ENCODE peak calls at places on chromosome 13, in seven cellular contexts. C is thoracic aorta; D is CD8-positive, alpha-beta T cell; W is left ventricle myocardium inferior; M is sigmoid colon; Y is adrenal gland; G is breast epithelium. Q is an unnamed sample.
A peak's percentile ranks its signal among the peaks of the same experiment; 100 is the strongest.

GRCh38 chr13:102724923-102725322 is 30.1 kb upstream of the METTL21C start:
- DNase-seq in C (no peak), D (no peak), W (no peak), M (no peak), Y (no peak), G (no peak), Q (no peak)

GRCh38 chr13:28449826-28450773 is 44.8 kb downstream of the FLT1 start:
- DNase-seq in C (no peak), D (no peak), W (no peak), M (no peak), Y (no peak), G (no peak), Q (no peak)

GRCh38 chr13:81058916-81059290 is 718.0 kb upstream of the SPRY2 start:
- DNase-seq in C (no peak), D (no peak), W (no peak), M (no peak), Y (no peak), G (no peak), Q (no peak)

GRCh38 chr13:51230473-51231105 is 8.4 kb downstream of the FAM124A start:
- DNase-seq in C (no peak), D (no peak), W (peak; percentile 65), M (peak; percentile 91), Y (peak; percentile 77), G (no peak), Q (no peak)

GRCh38 chr13:61052175-61052574 is 363.5 kb downstream of the PCDH20 start:
- DNase-seq in C (no peak), D (no peak), W (no peak), M (no peak), Y (no peak), G (no peak), Q (no peak)

GRCh38 chr13:33453911-33454310 is 168.4 kb upstream of the STARD13 start:
- DNase-seq in C (no peak), D (no peak), W (no peak), M (no peak), Y (no peak), G (no peak), Q (no peak)

GRCh38 chr13:111210082-111210481 is 95.0 kb downstream of the ARHGEF7 start:
- DNase-seq in C (no peak), D (no peak), W (no peak), M (no peak), Y (no peak), G (no peak), Q (no peak)

GRCh38 chr13:43126420-43126819 is 103.0 kb downstream of the DNAJC15 start:
- DNase-seq in C (no peak), D (no peak), W (no peak), M (no peak), Y (no peak), G (no peak), Q (no peak)

GRCh38 chr13:90105881-90106496 is 1241.5 kb upstream of the MIR17HG start:
- DNase-seq in C (no peak), D (no peak), W (no peak), M (no peak), Y (no peak), G (no peak), Q (no peak)

GRCh38 chr13:44013666-44014291 is 134.1 kb downstream of the LACC1 start:
- DNase-seq in C (no peak), D (no peak), W (no peak), M (no peak), Y (peak; percentile 16), G (no peak), Q (no peak)

GRCh38 chr13:114154476-114154875 is 22.1 kb upstream of the RASA3 start:
- DNase-seq in C (no peak), D (no peak), W (no peak), M (no peak), Y (no peak), G (no peak), Q (no peak)

GRCh38 chr13:44726214-44726613 is 150.1 kb upstream of the TSC22D1 start:
- DNase-seq in C (no peak), D (no peak), W (no peak), M (no peak), Y (no peak), G (no peak), Q (no peak)

GRCh38 chr13:46315491-46316075 is 71.5 kb downstream of the RUBCNL start:
- DNase-seq in C (no peak), D (no peak), W (no peak), M (no peak), Y (no peak), G (no peak), Q (no peak)

GRCh38 chr13:98977568-98978270 is at the start of gene DOCK9:
- DNase-seq in C (no peak), D (no peak), W (peak; percentile 77), M (peak; percentile 76), Y (peak; percentile 36), G (peak; percentile 60), Q (no peak)

DNA sequence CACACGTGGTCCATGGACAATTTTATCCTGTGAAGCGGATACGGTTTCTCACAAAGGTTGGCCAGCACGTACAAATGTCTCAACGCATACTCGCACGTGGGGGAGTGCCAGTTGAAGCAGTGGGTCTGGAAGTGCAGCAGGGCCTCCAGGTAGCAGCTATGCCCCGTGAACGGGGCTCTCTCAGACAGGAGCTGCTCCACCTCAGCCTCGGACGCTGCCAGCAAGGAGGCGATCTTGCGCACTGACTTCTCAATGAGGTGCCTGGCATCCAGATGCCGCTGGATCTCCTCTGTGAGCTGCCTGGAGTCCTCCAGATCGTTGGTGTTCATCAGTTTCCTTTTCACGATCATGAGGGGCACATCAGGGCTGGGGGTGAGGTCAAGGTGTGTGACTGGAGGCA is 2272.0 kb downstream of the PCDH9 start:
- DNase-seq in C (no peak), D (no peak), W (no peak), M (no peak), Y (no peak), G (no peak), Q (no peak)
- H3K9me3 ChIP-seq in C (no peaks in the 10 kb centered on the region), D (no peaks in the 10 kb centered on the region), W (peaks cover under 1% of the 10 kb centered on the region), M (no peaks in the 10 kb centered on the region), Y (no peaks in the 10 kb centered on the region), G (no peaks in the 10 kb centered on the region), Q (peaks cover 2% of the 10 kb centered on the region)

DNA sequence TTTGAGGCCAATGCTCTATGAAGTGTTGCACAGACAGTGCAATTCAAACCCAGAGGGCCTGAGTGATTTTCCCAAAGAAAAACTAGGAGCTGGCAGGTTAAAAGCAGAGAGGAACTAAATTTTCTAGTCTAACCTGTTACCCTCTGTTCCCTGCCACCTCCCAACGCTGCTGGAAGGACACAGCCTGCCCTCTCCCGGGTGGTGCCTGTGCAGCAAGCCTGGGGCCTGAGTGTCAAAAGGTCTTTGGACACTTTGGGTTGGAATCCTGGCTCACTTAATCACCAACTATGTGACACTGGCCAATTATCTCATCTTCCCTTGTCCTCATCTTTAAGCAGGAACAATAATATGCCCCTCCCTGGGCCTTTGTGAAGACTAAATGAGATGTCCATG is 58.3 kb upstream of the WASF3 start:
- DNase-seq in C (no peak), D (no peak), W (no peak), M (peak; percentile 45), Y (no peak), G (no peak), Q (no peak)
- TF ChIP-seq CTCF in C (no peak), D (no peak), W (no peak), M (no peak), Y (no peak), G (no peak), Q (no peak)

GRCh38 chr13:18235172-18235571 is 946.5 kb downstream of the TUBA3C start:
- DNase-seq in C (no peak), D (no peak), W (no peak), M (no peak), Y (no peak), G (no peak), Q (no peak)

GRCh38 chr13:18232298-18232993 is 949.2 kb downstream of the TUBA3C start:
- DNase-seq in C (no peak), D (no peak), W (no peak), M (no peak), Y (no peak), G (no peak), Q (no peak)

GRCh38 chr13:18235756-18236527 is 945.7 kb downstream of the TUBA3C start:
- DNase-seq in C (no peak), D (no peak), W (no peak), M (no peak), Y (no peak), G (no peak), Q (no peak)

GRCh38 chr13:18232994-18233782 is 948.4 kb downstream of the TUBA3C start:
- DNase-seq in C (no peak), D (no peak), W (no peak), M (no peak), Y (no peak), G (no peak), Q (no peak)

DNA sequence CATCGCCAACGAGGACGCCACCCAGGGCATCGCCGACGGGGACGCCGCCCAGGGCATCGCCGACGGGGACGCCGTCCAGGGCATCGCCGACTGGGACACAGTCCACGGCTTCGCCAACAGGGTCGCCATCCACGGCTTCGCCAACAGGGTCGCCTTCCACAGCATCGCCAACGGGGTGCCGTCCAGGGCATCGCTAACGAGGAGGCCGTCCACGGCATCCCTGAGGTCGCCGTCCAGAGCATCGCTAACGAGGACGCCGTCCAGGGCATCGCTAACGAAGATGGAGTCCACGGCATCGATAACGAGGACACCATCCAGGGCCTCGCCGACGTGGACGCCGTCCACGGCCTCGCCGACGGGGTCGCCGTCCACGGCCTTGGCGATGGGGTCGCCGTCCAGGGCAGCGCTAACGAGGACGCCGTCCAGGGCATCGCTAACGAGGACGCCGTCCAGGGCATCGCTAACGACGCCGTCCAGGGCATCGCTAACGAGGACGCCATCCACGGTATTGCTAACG is 947.8 kb downstream of the TUBA3C start:
- DNase-seq in C (no peak), D (no peak), W (no peak), M (no peak), Y (no peak), G (no peak), Q (no peak)
- H3K27ac ChIP-seq in C (no peak overlapping the region), D (no peak overlapping the region), W (no peak overlapping the region), M (no peak overlapping the region), Y (no peak overlapping the region), G (no peak overlapping the region), Q (no peak overlapping the region)

GRCh38 chr13:41954226-41954625 is 6.7 kb downstream of the VWA8 start:
- DNase-seq in C (no peak), D (no peak), W (no peak), M (no peak), Y (no peak), G (no peak), Q (no peak)

GRCh38 chr13:41955605-41956004 is 5.3 kb downstream of the VWA8 start:
- DNase-seq in C (no peak), D (no peak), W (no peak), M (no peak), Y (no peak), G (no peak), Q (no peak)

GRCh38 chr13:41952749-41953148 is 8.2 kb downstream of the VWA8 start:
- DNase-seq in C (no peak), D (no peak), W (no peak), M (no peak), Y (no peak), G (no peak), Q (no peak)

GRCh38 chr13:41960195-41960699 is 662 bp downstream of the VWA8 start:
- DNase-seq in C (no peak), D (no peak), W (no peak), M (no peak), Y (peak; percentile 48), G (no peak), Q (no peak)

DNA sequence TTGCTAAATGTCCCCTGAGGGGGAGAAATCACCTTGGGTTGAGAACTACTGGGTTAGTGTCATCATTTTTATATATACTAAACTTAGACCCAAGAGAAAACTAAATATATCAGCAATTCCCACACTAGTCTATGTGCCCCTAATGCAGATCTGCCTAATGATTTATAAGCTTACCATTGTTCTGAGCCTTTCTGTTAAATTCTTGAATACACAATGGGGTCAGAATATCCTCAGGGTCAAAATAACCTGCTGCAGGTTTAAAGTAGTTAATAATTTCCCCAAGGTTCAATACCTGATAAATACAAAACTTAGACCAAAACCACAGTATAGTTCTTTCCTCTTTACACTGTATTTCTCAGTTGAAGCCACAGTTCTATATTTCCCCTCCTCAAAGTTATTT is 4.6 kb downstream of the VWA8 start:
- DNase-seq in C (no peak), D (no peak), W (no peak), M (no peak), Y (no peak), G (no peak), Q (no peak)
- H3K9me3 ChIP-seq in C (no peaks in the 10 kb centered on the region), D (no peaks in the 10 kb centered on the region), W (no peaks in the 10 kb centered on the region), M (no peaks in the 10 kb centered on the region), Y (no peaks in the 10 kb centered on the region), G (no peaks in the 10 kb centered on the region), Q (no peaks in the 10 kb centered on the region)